ENCODE peak calls at places on chromosomes 11 and 22, in six cellular contexts. E is cardiac muscle cell, O is ascending aorta, I is trophoblast cell, S is A549, T is lung. X is an unnamed sample. For H3K9me3 and H3K4me1, the result is how much of the 10 kb centered on the place peaks cover.

GRCh38 chr11:116109228-116109627 is 605.0 kb upstream of the CADM1 start:
- DNase-seq in E (no peak), O (peak), I (peak), S (peak), T (peak), X (no peak)

GRCh38 chr11:77377734-77378133 is 76.2 kb upstream of the GDPD4 start:
- DNase-seq in E (no peak), O (no peak), I (no peak), S (no peak), T (no peak), X (no peak)

GRCh38 chr11:1358286-1358685 is 31.4 kb upstream of the BRSK2 start:
- DNase-seq in E (no peak), O (no peak), I (no peak), S (no peak), T (no peak), X (no peak)

GRCh38 chr11:13061294-13061990 is 52.3 kb downstream of the RASSF10 start:
- DNase-seq in E (no peak), O (no peak), I (peak), S (no peak), T (no peak), X (no peak)

GRCh38 chr11:40924915-40925314 is 534.5 kb downstream of the LRRC4C start:
- DNase-seq in E (no peak), O (no peak), I (no peak), S (no peak), T (no peak), X (no peak)

GRCh38 chr11:62689421-62690183 is at the start of gene LRRN4CL:
- DNase-seq in E (peak), O (peak), I (no peak), S (no peak), T (peak), X (no peak)

GRCh38 chr11:87473174-87473573 is 435.4 kb downstream of the TMEM135 start:
- DNase-seq in E (no peak), O (no peak), I (peak), S (no peak), T (peak), X (no peak)

GRCh38 chr11:45178890-45179663 is 32.6 kb downstream of the PRDM11 start:
- DNase-seq in E (no peak), O (no peak), I (peak), S (no peak), T (no peak), X (no peak)

DNA sequence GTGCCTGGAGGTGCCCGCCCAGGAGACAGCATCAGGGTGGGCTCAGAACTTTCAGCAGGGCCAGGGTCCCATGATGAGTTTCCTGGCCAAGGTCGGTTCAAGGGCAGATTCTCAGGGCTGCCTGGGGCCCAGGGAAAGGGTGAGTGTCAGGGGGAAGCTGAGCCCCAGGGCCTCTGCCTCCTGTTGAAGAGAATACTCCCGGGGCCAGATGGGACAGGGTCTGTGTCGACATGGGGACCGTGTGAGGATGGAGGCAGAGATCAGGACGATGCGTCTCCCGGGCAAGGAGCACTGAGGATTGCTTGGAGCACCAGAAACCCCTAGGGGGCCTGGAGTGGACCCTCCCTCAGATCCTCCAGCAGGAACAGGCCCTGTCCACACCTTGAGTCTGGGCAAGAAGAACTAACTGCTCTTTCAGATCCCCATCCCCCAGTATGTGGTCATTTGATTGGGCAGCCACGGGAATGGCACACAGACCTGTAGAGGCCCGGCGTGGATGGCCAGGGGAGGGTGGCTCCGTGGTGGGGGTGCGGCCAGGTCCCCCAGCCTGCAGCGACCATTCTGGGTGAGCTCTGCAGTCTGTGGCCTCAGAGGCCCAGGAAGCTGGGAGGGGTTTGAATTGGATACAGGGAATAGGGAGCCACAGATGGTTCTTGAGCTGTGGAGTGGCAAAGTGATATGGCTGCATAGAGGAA is 1078.7 kb downstream of the BRD1 start:
- DNase-seq in E (no peak), O (peak), I (no peak), S (no peak), T (peak), X (no peak)
- H3K9me3 ChIP-seq in E (under half), O (under half), I (under half), S (under half), T (under half), X (under half)

DNA sequence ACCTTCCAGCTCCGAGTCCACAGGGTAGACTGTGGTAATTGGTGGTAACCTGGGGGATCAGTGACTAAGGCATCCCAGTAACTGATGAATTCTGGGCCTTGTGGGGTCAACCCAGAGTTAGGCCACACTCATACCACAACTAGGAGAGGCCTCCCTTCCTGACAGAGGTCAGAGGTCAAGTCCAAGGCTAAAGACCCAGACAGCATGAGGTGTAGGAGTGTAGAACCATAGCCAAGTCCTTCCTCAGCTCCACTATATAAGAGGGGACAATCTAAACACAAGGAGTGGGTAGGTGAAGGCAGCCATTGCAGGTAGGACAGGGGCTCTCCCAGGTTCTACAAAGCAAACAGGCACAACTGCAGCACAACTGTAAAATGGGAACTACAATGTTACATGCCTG is 4.6 kb downstream of the AP1B1 start:
- DNase-seq in E (no peak), O (peak), I (no peak), S (no peak), T (no peak), X (no peak)
- H3K4me1 ChIP-seq in E (under half), O (under half), I (under half), S (under half), T (under half), X (under half)

GRCh38 chr11:76233936-76234703 is 27.8 kb upstream of the WNT11 start:
- DNase-seq in E (no peak), O (peak), I (peak), S (no peak), T (peak), X (no peak)
- H3K4me3 ChIP-seq in E (peak), O (peak), I (peak), S (peak), T (peak), X (peak)

DNA sequence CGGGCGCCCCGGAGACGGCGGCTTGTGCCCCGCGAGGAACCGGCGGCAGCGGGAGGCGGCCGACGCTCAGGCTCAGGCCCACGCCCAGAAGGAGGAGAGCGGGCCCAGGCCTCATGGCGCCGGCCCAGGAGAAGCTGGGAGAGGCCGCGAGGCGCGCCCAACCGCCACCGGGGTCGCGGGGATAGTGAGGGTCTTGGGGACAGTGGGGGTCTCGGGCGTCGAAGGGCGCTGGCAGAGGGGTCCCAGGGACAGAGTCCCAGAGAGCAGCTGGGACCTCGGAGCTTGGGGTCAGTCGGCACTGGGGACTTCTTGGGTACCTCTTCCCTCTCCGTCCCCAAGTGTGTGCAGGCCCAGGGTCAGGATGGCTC is at the start of gene PKDREJ:
- DNase-seq in E (no peak), O (no peak), I (no peak), S (no peak), T (no peak), X (no peak)
- H3K9me3 ChIP-seq in E (under half), O (under half), I (under half), S (under half), T (under half), X (under half)

GRCh38 chr11:74954199-74954598 is 5.1 kb downstream of the SPCS2 start:
- DNase-seq in E (no peak), O (no peak), I (no peak), S (no peak), T (no peak), X (no peak)

GRCh38 chr11:74956387-74956786 is 7.3 kb downstream of the SPCS2 start:
- DNase-seq in E (no peak), O (no peak), I (no peak), S (no peak), T (no peak), X (no peak)

GRCh38 chr11:74951241-74951640 is 2.2 kb downstream of the SPCS2 start:
- DNase-seq in E (no peak), O (no peak), I (no peak), S (no peak), T (no peak), X (no peak)

GRCh38 chr11:74952752-74953151 is 3.7 kb downstream of the SPCS2 start:
- DNase-seq in E (peak), O (no peak), I (no peak), S (no peak), T (no peak), X (no peak)

DNA sequence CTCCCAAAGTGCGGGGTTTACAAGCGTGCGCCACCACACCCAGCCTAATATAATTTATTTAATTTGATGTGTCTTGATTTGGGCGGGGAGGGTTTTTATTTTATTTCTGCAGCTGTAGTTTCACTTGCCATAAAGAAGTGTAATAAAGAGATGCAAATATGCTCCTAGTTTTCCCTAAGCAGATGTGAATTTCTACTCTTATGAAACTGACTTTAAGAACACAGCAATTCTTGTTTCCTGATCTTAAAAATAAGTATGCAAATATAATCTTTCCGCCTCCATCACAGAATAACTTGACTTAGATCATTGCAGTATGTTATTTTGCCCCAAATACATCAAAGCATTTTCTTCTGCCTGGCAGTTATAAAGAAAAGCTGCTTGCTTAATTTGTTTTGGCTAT is 4.4 kb downstream of the SPCS2 start:
- DNase-seq in E (no peak), O (no peak), I (no peak), S (no peak), T (no peak), X (no peak)
- H3K4me1 ChIP-seq in E (under half), O (under half), I (under half), S (under half), T (under half), X (under half)

GRCh38 chr22:27797793-27798525 is 3.6 kb downstream of the MN1 start:
- DNase-seq in E (peak), O (no peak), I (no peak), S (no peak), T (no peak), X (no peak)
- H3K4me3 ChIP-seq in E (peak), O (peak), I (no peak), S (no peak), T (no peak), X (no peak)

X was measured in iPS DF 6.9.